ENCODE peak calls at places on chromosomes 7 and 10, in ten cellular contexts. One of them, this sample, is unnamed.

GRCh38 chr7:137847418-137848050 is 760 bp upstream of the DGKI start:
- DNase-seq in PC-3: no peak
- DNase-seq in HFF-Myc: no peak
- DNase-seq in endodermal cell: peak; percentile 75
- DNase-seq in GM06990: no peak
- DNase-seq in OCI-LY7: no peak
- DNase-seq in retinal pigment epithelial cell: no peak
- DNase-seq in fibroblast of the aortic adventitia: no peak
- DNase-seq in BJ: no peak
- DNase-seq in A549: no peak
- DNase-seq in this sample: no peak

GRCh38 chr7:134434701-134435100 is 24.2 kb downstream of the AKR1B1 start:
- DNase-seq in endodermal cell: peak; percentile 26
- DNase-seq in BJ: no peak
- DNase-seq in OCI-LY7: no peak
- DNase-seq in HFF-Myc: no peak
- DNase-seq in fibroblast of the aortic adventitia: no peak
- DNase-seq in PC-3: no peak
- DNase-seq in retinal pigment epithelial cell: no peak
- DNase-seq in GM06990: no peak
- DNase-seq in A549: no peak
- DNase-seq in this sample: no peak

GRCh38 chr10:126921974-126922525 is 16.8 kb downstream of the DOCK1 start:
- DNase-seq in GM06990: no peak
- DNase-seq in OCI-LY7: no peak
- DNase-seq in retinal pigment epithelial cell: no peak
- DNase-seq in fibroblast of the aortic adventitia: peak; percentile 84
- DNase-seq in A549: no peak
- DNase-seq in PC-3: no peak
- DNase-seq in HFF-Myc: no peak
- DNase-seq in BJ: peak; percentile 51
- DNase-seq in endodermal cell: no peak
- DNase-seq in this sample: peak; percentile 87

GRCh38 chr10:25552283-25552919 is 377.6 kb downstream of the GPR158 start:
- DNase-seq in HFF-Myc: no peak
- DNase-seq in endodermal cell: no peak
- DNase-seq in BJ: no peak
- DNase-seq in retinal pigment epithelial cell: no peak
- DNase-seq in OCI-LY7: no peak
- DNase-seq in A549: no peak
- DNase-seq in GM06990: no peak
- DNase-seq in PC-3: no peak
- DNase-seq in fibroblast of the aortic adventitia: no peak
- DNase-seq in this sample: no peak

GRCh38 chr10:86752311-86752710 is 4.1 kb upstream of the BMPR1A start:
- DNase-seq in OCI-LY7: no peak
- DNase-seq in GM06990: no peak
- DNase-seq in endodermal cell: no peak
- DNase-seq in A549: no peak
- DNase-seq in retinal pigment epithelial cell: no peak
- DNase-seq in fibroblast of the aortic adventitia: no peak
- DNase-seq in BJ: no peak
- DNase-seq in PC-3: no peak
- DNase-seq in HFF-Myc: no peak
- DNase-seq in this sample: no peak

GRCh38 chr10:78863601-78864239 is 205.0 kb upstream of the ZMIZ1 start:
- DNase-seq in GM06990: no peak
- DNase-seq in fibroblast of the aortic adventitia: no peak
- DNase-seq in A549: no peak
- DNase-seq in PC-3: no peak
- DNase-seq in BJ: no peak
- DNase-seq in retinal pigment epithelial cell: no peak
- DNase-seq in HFF-Myc: no peak
- DNase-seq in endodermal cell: no peak
- DNase-seq in OCI-LY7: no peak
- DNase-seq in this sample: no peak

GRCh38 chr10:26573674-26574073 is 123.8 kb upstream of the PDSS1 start:
- DNase-seq in OCI-LY7: no peak
- DNase-seq in BJ: no peak
- DNase-seq in endodermal cell: peak; percentile 81
- DNase-seq in PC-3: no peak
- DNase-seq in A549: no peak
- DNase-seq in HFF-Myc: no peak
- DNase-seq in retinal pigment epithelial cell: no peak
- DNase-seq in GM06990: no peak
- DNase-seq in fibroblast of the aortic adventitia: no peak
- DNase-seq in this sample: no peak

GRCh38 chr7:99120503-99120902 is 23.4 kb downstream of the SMURF1 start:
- DNase-seq in OCI-LY7: no peak
- DNase-seq in endodermal cell: no peak
- DNase-seq in HFF-Myc: no peak
- DNase-seq in PC-3: no peak
- DNase-seq in GM06990: no peak
- DNase-seq in retinal pigment epithelial cell: no peak
- DNase-seq in BJ: no peak
- DNase-seq in fibroblast of the aortic adventitia: peak; percentile 67
- DNase-seq in A549: no peak
- DNase-seq in this sample: peak; percentile 73

GRCh38 chr10:71285180-71285545 is 33.9 kb upstream of the SLC29A3 start:
- DNase-seq in endodermal cell: peak; percentile 90
- DNase-seq in OCI-LY7: peak; percentile 65
- DNase-seq in retinal pigment epithelial cell: no peak
- DNase-seq in fibroblast of the aortic adventitia: peak; percentile 44
- DNase-seq in GM06990: no peak
- DNase-seq in PC-3: peak; percentile 47
- DNase-seq in HFF-Myc: no peak
- DNase-seq in A549: peak; percentile 68
- DNase-seq in BJ: no peak
- DNase-seq in this sample: no peak

GRCh38 chr10:49287689-49288340 is 11.2 kb upstream of the C10orf71 start:
- DNase-seq in endodermal cell: peak; percentile 30
- DNase-seq in HFF-Myc: no peak
- DNase-seq in GM06990: no peak
- DNase-seq in fibroblast of the aortic adventitia: no peak
- DNase-seq in OCI-LY7: no peak
- DNase-seq in retinal pigment epithelial cell: no peak
- DNase-seq in BJ: no peak
- DNase-seq in PC-3: no peak
- DNase-seq in A549: no peak
- DNase-seq in this sample: no peak

GRCh38 chr10:12843296-12843945 is 158.1 kb downstream of the CCDC3 start:
- DNase-seq in retinal pigment epithelial cell: no peak
- DNase-seq in endodermal cell: peak; percentile 29
- DNase-seq in fibroblast of the aortic adventitia: no peak
- DNase-seq in OCI-LY7: no peak
- DNase-seq in A549: no peak
- DNase-seq in GM06990: no peak
- DNase-seq in HFF-Myc: no peak
- DNase-seq in BJ: no peak
- DNase-seq in PC-3: no peak
- DNase-seq in this sample: no peak

GRCh38 chr10:44851881-44852280 is 59.3 kb upstream of the TMEM72 start:
- DNase-seq in retinal pigment epithelial cell: no peak
- DNase-seq in endodermal cell: peak; percentile 35
- DNase-seq in OCI-LY7: no peak
- DNase-seq in BJ: no peak
- DNase-seq in HFF-Myc: no peak
- DNase-seq in PC-3: no peak
- DNase-seq in GM06990: no peak
- DNase-seq in A549: no peak
- DNase-seq in fibroblast of the aortic adventitia: no peak
- DNase-seq in this sample: no peak

GRCh38 chr7:29877196-29877595 is 70.9 kb downstream of the WIPF3 start:
- DNase-seq in fibroblast of the aortic adventitia: no peak
- DNase-seq in BJ: no peak
- DNase-seq in GM06990: no peak
- DNase-seq in endodermal cell: no peak
- DNase-seq in PC-3: no peak
- DNase-seq in OCI-LY7: no peak
- DNase-seq in HFF-Myc: no peak
- DNase-seq in A549: no peak
- DNase-seq in retinal pigment epithelial cell: no peak
- DNase-seq in this sample: peak; percentile 5

GRCh38 chr7:72925546-72926120 is 738 bp downstream of the POM121 start:
- DNase-seq in BJ: no peak
- DNase-seq in endodermal cell: peak; percentile 51
- DNase-seq in PC-3: no peak
- DNase-seq in fibroblast of the aortic adventitia: peak; percentile 42
- DNase-seq in A549: no peak
- DNase-seq in HFF-Myc: no peak
- DNase-seq in OCI-LY7: peak; percentile 53
- DNase-seq in retinal pigment epithelial cell: no peak
- DNase-seq in GM06990: no peak
- DNase-seq in this sample: peak; percentile 38

GRCh38 chr7:69360913-69361312 is 237.4 kb upstream of the AUTS2 start:
- DNase-seq in BJ: no peak
- DNase-seq in PC-3: no peak
- DNase-seq in retinal pigment epithelial cell: no peak
- DNase-seq in GM06990: no peak
- DNase-seq in fibroblast of the aortic adventitia: no peak
- DNase-seq in OCI-LY7: no peak
- DNase-seq in HFF-Myc: no peak
- DNase-seq in endodermal cell: no peak
- DNase-seq in A549: no peak
- DNase-seq in this sample: no peak

GRCh38 chr7:127791790-127792189 is 139.8 kb downstream of the SND1 start:
- DNase-seq in HFF-Myc: no peak
- DNase-seq in PC-3: peak; percentile 7
- DNase-seq in OCI-LY7: no peak
- DNase-seq in GM06990: no peak
- DNase-seq in fibroblast of the aortic adventitia: peak; percentile 52
- DNase-seq in A549: no peak
- DNase-seq in BJ: no peak
- DNase-seq in retinal pigment epithelial cell: no peak
- DNase-seq in endodermal cell: no peak
- DNase-seq in this sample: peak; percentile 73

GRCh38 chr10:119028900-119029612 is 458 bp upstream of the NANOS1 start:
- DNase-seq in fibroblast of the aortic adventitia: peak; percentile 69
- DNase-seq in HFF-Myc: no peak
- DNase-seq in GM06990: peak; percentile 90
- DNase-seq in BJ: peak; percentile 29
- DNase-seq in retinal pigment epithelial cell: no peak
- DNase-seq in PC-3: peak; percentile 83
- DNase-seq in OCI-LY7: peak; percentile 92
- DNase-seq in endodermal cell: peak; percentile 98
- DNase-seq in A549: peak; percentile 91
- DNase-seq in this sample: peak; percentile 73
- TF ChIP-seq CTCF in fibroblast of the aortic adventitia: peak; percentile 11
- TF ChIP-seq CTCF in HFF-Myc: no peak
- TF ChIP-seq CTCF in GM06990: no peak
- TF ChIP-seq CTCF in BJ: peak; percentile 4
- TF ChIP-seq CTCF in retinal pigment epithelial cell: no peak
- TF ChIP-seq CTCF in PC-3: no peak
- TF ChIP-seq CTCF in OCI-LY7: no peak
- TF ChIP-seq CTCF in endodermal cell: peak; percentile 38
- TF ChIP-seq CTCF in A549: no peak
- TF ChIP-seq CTCF in this sample: no peak

DNA sequence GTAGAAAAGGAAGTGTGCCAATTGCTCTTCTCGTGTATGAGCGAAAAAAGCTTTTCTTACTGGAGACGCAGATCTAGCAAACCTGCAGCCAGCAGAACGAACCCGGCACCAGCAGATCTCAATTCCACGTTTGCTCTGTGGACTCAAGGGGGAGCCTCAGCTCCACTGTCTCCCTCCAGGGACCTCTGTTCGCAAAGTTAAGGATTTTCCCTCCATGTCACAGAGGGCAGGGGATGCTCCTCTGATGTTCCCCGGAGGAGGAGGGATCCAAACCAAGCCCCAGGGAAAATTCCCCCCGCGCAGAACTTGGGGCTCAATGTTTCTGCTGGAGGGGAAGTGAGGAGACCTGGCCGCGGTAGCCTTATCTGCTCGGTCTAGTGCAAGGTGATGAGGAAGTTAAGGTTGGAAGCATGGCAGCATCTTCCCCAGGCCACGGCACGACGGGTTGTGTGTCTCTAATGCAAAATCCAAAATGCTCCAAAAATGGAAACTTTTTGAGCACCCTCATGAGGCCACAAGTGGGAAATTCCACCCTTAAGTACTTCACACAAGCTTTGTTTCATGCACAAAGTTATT is 9.0 kb downstream of the IQCE start:
- DNase-seq in OCI-LY7: peak; percentile 40
- DNase-seq in BJ: no peak
- DNase-seq in HFF-Myc: no peak
- DNase-seq in endodermal cell: peak; percentile 85
- DNase-seq in fibroblast of the aortic adventitia: peak; percentile 70
- DNase-seq in PC-3: no peak
- DNase-seq in GM06990: no peak
- DNase-seq in A549: no peak
- DNase-seq in retinal pigment epithelial cell: no peak
- DNase-seq in this sample: peak; percentile 48
- H3K4me3 ChIP-seq in OCI-LY7: no peak overlapping the region
- H3K4me3 ChIP-seq in BJ: no peak overlapping the region
- H3K4me3 ChIP-seq in HFF-Myc: no peak overlapping the region
- H3K4me3 ChIP-seq in endodermal cell: no peak overlapping the region
- H3K4me3 ChIP-seq in fibroblast of the aortic adventitia: no peak overlapping the region
- H3K4me3 ChIP-seq in PC-3: no peak overlapping the region
- H3K4me3 ChIP-seq in GM06990: no peak overlapping the region
- H3K4me3 ChIP-seq in A549: no peak overlapping the region
- H3K4me3 ChIP-seq in retinal pigment epithelial cell: no peak overlapping the region
- H3K4me3 ChIP-seq in this sample: no peak overlapping the region

DNA sequence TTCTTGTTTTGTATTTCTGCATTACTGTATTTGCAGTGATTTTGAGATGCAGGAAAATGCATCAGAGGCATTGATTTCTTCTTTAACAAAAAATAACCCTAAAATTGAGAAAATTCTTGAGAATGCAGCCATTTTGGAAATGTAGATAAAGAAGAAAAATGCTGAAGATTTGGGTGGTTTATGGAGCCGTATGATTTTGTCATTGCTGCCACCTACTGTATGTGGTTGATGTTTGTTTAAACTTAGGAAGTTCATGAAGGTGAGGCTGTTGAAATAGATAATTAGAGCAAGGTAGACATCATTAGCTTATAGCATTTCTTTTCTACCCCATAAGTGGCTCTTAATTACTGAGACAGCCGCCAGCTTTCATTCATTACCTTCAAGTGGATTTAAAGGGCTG is 92.1 kb upstream of the SAMD8 start:
- DNase-seq in retinal pigment epithelial cell: no peak
- DNase-seq in HFF-Myc: peak; percentile 22
- DNase-seq in fibroblast of the aortic adventitia: peak; percentile 65
- DNase-seq in A549: no peak
- DNase-seq in GM06990: no peak
- DNase-seq in OCI-LY7: peak; percentile 48
- DNase-seq in endodermal cell: no peak
- DNase-seq in PC-3: peak; percentile 88
- DNase-seq in BJ: no peak
- DNase-seq in this sample: peak; percentile 32
- TF ChIP-seq CTCF in retinal pigment epithelial cell: peak; percentile 46
- TF ChIP-seq CTCF in HFF-Myc: peak; percentile 11
- TF ChIP-seq CTCF in fibroblast of the aortic adventitia: peak; percentile 47
- TF ChIP-seq CTCF in A549: peak; percentile 71
- TF ChIP-seq CTCF in GM06990: peak; percentile 29
- TF ChIP-seq CTCF in OCI-LY7: peak; percentile 82
- TF ChIP-seq CTCF in endodermal cell: peak; percentile 32
- TF ChIP-seq CTCF in PC-3: peak; percentile 98
- TF ChIP-seq CTCF in BJ: peak; percentile 33
- TF ChIP-seq CTCF in this sample: peak; percentile 58

DNA sequence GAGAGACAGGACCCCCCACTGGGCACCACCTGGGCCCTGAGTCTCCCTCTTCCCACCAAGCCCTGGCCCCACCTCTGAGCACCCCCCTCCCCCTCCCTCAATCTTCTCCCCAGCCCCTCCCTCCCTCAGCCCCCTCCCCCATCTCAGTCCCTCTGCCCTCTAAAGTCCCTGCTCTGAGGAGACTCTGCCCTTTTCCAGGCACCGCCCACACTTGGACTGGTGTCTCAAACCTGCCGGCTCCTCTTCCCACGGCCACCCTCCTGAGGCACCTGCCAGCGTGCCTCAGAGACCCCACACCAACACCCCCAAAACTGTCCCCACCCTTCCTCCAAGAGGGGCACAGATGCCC is 34.7 kb upstream of the HSPB1 start:
- DNase-seq in retinal pigment epithelial cell: no peak
- DNase-seq in fibroblast of the aortic adventitia: no peak
- DNase-seq in OCI-LY7: no peak
- DNase-seq in A549: no peak
- DNase-seq in HFF-Myc: no peak
- DNase-seq in BJ: no peak
- DNase-seq in PC-3: no peak
- DNase-seq in GM06990: no peak
- DNase-seq in endodermal cell: no peak
- DNase-seq in this sample: no peak
- H3K4me3 ChIP-seq in retinal pigment epithelial cell: no peak overlapping the region
- H3K4me3 ChIP-seq in fibroblast of the aortic adventitia: no peak overlapping the region
- H3K4me3 ChIP-seq in OCI-LY7: no peak overlapping the region
- H3K4me3 ChIP-seq in A549: peak overlapping the region; percentile 51
- H3K4me3 ChIP-seq in HFF-Myc: no peak overlapping the region
- H3K4me3 ChIP-seq in BJ: no peak overlapping the region
- H3K4me3 ChIP-seq in PC-3: no peak overlapping the region
- H3K4me3 ChIP-seq in GM06990: peak overlapping the region; percentile 13
- H3K4me3 ChIP-seq in endodermal cell: no peak overlapping the region
- H3K4me3 ChIP-seq in this sample: no peak overlapping the region